ENCODE peak calls at places on chromosome 10, in eight cellular contexts. X is psoas muscle, U is heart left ventricle, I is endothelial cell of umbilical vein, G is AG10803, E is nephron progenitor cell, V is left lung, N is heart right ventricle. T is an unnamed sample.
A peak's percentile ranks its signal among the peaks of the same experiment; 100 is the strongest.

GRCh38 chr10:133565441-133566294 is at the start of gene SYCE1:
- DNase-seq in E (no peak), I (no peak), U (no peak), N (peak; percentile 23), V (peak; percentile 71), G (peak; percentile 9), X (peak; percentile 30), T (no peak)

GRCh38 chr10:43965033-43965917 is 316.6 kb upstream of the ZNF32 start:
- DNase-seq in G (peak; percentile 92), V (no peak), I (peak; percentile 46), X (no peak), N (peak; percentile 32), E (no peak), U (peak; percentile 74), T (no peak)

GRCh38 chr10:21650353-21650752 is 116.3 kb downstream of the MLLT10 start:
- DNase-seq in I (no peak), G (no peak), U (no peak), X (no peak), N (no peak), E (no peak), V (no peak), T (no peak)

GRCh38 chr10:59678884-59679301 is 30.8 kb downstream of the SLC16A9 start:
- DNase-seq in X (no peak), N (no peak), V (no peak), U (no peak), E (no peak), I (peak; percentile 24), G (peak; percentile 15), T (no peak)

GRCh38 chr10:26689394-26689793 is 8.1 kb upstream of the PDSS1 start:
- DNase-seq in U (no peak), X (no peak), N (no peak), I (no peak), G (no peak), E (no peak), V (no peak), T (no peak)

GRCh38 chr10:122306282-122306681 is 35.2 kb downstream of the BTBD16 start:
- DNase-seq in X (no peak), E (no peak), N (no peak), G (no peak), V (no peak), I (no peak), U (no peak), T (no peak)

GRCh38 chr10:116697816-116698215 is 44.5 kb downstream of the HSPA12A start:
- DNase-seq in N (no peak), I (no peak), U (no peak), X (no peak), V (no peak), E (no peak), G (no peak), T (no peak)

GRCh38 chr10:88154596-88155250 is 291.3 kb downstream of the PTEN start:
- DNase-seq in U (no peak), I (no peak), E (no peak), N (no peak), V (no peak), X (no peak), G (peak; percentile 78), T (no peak)

GRCh38 chr10:44575601-44576380 is 190.9 kb upstream of the CXCL12 start:
- DNase-seq in E (no peak), G (no peak), V (no peak), X (no peak), I (no peak), N (no peak), U (no peak), T (no peak)

GRCh38 chr10:6059506-6059905 is 2.7 kb downstream of the IL2RA start:
- DNase-seq in U (no peak), I (no peak), E (no peak), X (no peak), N (no peak), G (no peak), V (no peak), T (no peak)

GRCh38 chr10:35580421-35580770 is 24.7 kb upstream of the GJD4 start:
- DNase-seq in N (no peak), U (no peak), G (no peak), X (no peak), I (no peak), V (no peak), E (no peak), T (no peak)

GRCh38 chr10:86707505-86707904 is 39.2 kb downstream of the LDB3 start:
- DNase-seq in G (no peak), U (no peak), V (no peak), X (no peak), E (no peak), I (no peak), N (no peak), T (no peak)

GRCh38 chr10:104253106-104253505 is 1.6 kb upstream of the GSTO1 start:
- DNase-seq in U (no peak), V (no peak), I (no peak), N (no peak), X (no peak), G (no peak), E (no peak), T (no peak)

GRCh38 chr10:78641693-78642092 is 427.1 kb upstream of the ZMIZ1 start:
- DNase-seq in V (no peak), N (no peak), X (no peak), U (no peak), E (no peak), G (no peak), I (no peak), T (no peak)

GRCh38 chr10:50739618-50740350 is at the start of gene ASAH2B:
- DNase-seq in V (peak; percentile 91), G (peak; percentile 72), U (peak; percentile 83), N (peak; percentile 80), X (peak; percentile 81), E (peak; percentile 74), I (peak; percentile 83), T (peak; percentile 48)

GRCh38 chr10:55320187-55320586 is 519.2 kb upstream of the PCDH15 start:
- DNase-seq in I (no peak), U (no peak), E (no peak), G (no peak), X (no peak), V (peak; percentile 28), N (no peak), T (no peak)

GRCh38 chr10:88833722-88834121 is 17.9 kb downstream of the ANKRD22 start:
- DNase-seq in V (no peak), X (no peak), G (no peak), E (no peak), I (no peak), U (no peak), N (no peak), T (no peak)

GRCh38 chr10:65323802-65324201 is 1602.0 kb upstream of the LRRTM3 start:
- DNase-seq in U (no peak), X (no peak), G (no peak), N (no peak), V (no peak), E (no peak), I (no peak), T (no peak)

GRCh38 chr10:73517166-73517888 is 21.5 kb upstream of the PPP3CB start:
- DNase-seq in I (no peak), U (no peak), N (no peak), V (no peak), E (no peak), G (no peak), X (no peak), T (no peak)

GRCh38 chr10:112955736-112956421 is 5.8 kb downstream of the TCF7L2 start:
- DNase-seq in I (peak; percentile 36), X (no peak), G (peak; percentile 92), E (no peak), V (no peak), U (no peak), N (no peak), T (no peak)

GRCh38 chr10:96229568-96230030 is 41.8 kb downstream of the BLNK start:
- DNase-seq in I (peak; percentile 49), U (peak; percentile 69), V (peak; percentile 93), G (peak; percentile 55), N (peak; percentile 73), E (peak; percentile 87), X (peak; percentile 74), T (peak; percentile 55)
- TF ChIP-seq CTCF in I (peak; percentile 92), U (peak; percentile 61), V (peak; percentile 47), G (peak; percentile 57), N (peak; percentile 31), E (peak; percentile 54), X (peak; percentile 56), T (peak; percentile 58)

DNA sequence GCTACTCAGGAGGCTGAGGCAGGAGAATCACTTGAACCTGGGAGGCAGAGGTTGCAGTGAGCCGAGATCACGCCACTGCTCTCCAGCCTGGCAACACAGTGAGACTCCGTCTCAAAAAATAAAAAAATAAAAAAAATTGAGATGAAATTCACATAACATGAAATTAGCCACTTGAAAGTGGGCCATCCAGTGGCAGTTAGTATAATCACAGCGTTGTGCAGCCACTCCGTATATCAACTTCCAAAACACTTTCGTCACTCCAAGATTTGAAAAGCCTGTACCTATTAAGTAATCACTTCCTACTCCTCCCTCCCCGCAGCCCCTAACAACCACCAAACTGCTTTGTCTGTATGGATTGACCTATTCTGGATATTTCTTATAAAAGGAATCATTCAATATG is 20.7 kb upstream of the CACUL1 start:
- DNase-seq in N (no peak), U (no peak), E (no peak), I (no peak), X (no peak), V (no peak), G (no peak), T (no peak)
- TF ChIP-seq CTCF in N (no peak), U (no peak), E (no peak), I (no peak), X (no peak), V (no peak), G (no peak), T (no peak)

GRCh38 chr10:93006435-93007039 is 54.1 kb upstream of the CYP26C1 start:
- DNase-seq in U (no peak), N (no peak), I (peak; percentile 61), E (peak; percentile 4), G (peak; percentile 67), V (no peak), X (no peak), T (no peak)
- TF ChIP-seq CTCF in U (peak; percentile 61), N (no peak), I (peak; percentile 48), E (peak; percentile 66), G (peak; percentile 87), V (peak; percentile 36), X (peak; percentile 43), T (no peak)

GRCh38 chr10:15280974-15281373 is 90.1 kb downstream of the FAM171A1 start:
- DNase-seq in X (no peak), E (no peak), U (no peak), G (no peak), N (no peak), I (no peak), V (no peak), T (no peak)

GRCh38 chr10:15279236-15279635 is 91.9 kb downstream of the FAM171A1 start:
- DNase-seq in I (no peak), X (no peak), G (no peak), E (no peak), V (no peak), N (no peak), U (no peak), T (no peak)

GRCh38 chr10:15280462-15280861 is 90.6 kb downstream of the FAM171A1 start:
- DNase-seq in U (no peak), X (no peak), G (peak; percentile 82), E (no peak), I (no peak), V (no peak), N (no peak), T (no peak)

DNA sequence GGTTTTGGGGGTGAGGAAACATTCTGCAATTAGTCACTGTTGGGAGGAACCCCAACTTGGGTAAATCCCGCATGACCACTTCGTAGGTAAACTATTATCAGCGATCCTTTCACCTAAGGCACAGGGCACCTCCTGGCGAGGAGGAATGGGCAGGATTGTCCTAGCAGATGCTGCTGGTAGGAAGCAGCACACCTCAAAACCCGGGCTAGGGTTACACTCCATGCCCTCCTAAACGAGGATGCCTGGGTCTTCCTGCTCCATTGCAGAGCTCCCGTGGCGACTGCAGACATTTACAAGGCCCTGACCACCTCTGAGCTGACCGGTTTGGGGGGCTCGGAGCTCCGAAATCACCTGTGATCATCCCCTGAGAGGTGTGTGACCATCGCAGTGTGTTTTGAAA is 92.3 kb downstream of the FAM171A1 start:
- DNase-seq in E (no peak), G (no peak), I (no peak), U (no peak), N (no peak), X (no peak), V (no peak), T (no peak)
- TF ChIP-seq CTCF in E (no peak), G (no peak), I (no peak), U (no peak), N (no peak), X (no peak), V (no peak), T (no peak)

T was measured in natural killer cell.